ENCODE peak calls at places on chromosomes 6 and 20, in seven cellular contexts. V, G, M, S, P, J and D are unnamed samples.

GRCh38 chr6:43523282-43523681 is 6.4 kb downstream of the POLR1C start:
- DNase-seq in P (no peak), V (no peak), G (no peak), S (no peak), M (no peak), J (no peak), D (no peak)

GRCh38 chr6:4853782-4854511 is 77.7 kb downstream of the CDYL start:
- DNase-seq in M (peak; percentile 37), G (no peak), J (no peak), P (no peak), V (no peak), S (no peak), D (no peak)

GRCh38 chr6:44649365-44650025 is 262.0 kb downstream of the CDC5L start:
- DNase-seq in G (no peak), V (no peak), S (no peak), P (no peak), J (peak; percentile 68), M (peak; percentile 71), D (no peak)

GRCh38 chr20:877814-878213 is 38.3 kb downstream of the ANGPT4 start:
- DNase-seq in M (no peak), S (no peak), V (no peak), G (no peak), P (no peak), J (no peak), D (no peak)

GRCh38 chr6:96499781-96500180 is 21.8 kb upstream of the UFL1 start:
- DNase-seq in P (peak; percentile 56), S (peak; percentile 21), M (no peak), J (no peak), G (no peak), V (no peak), D (no peak)

GRCh38 chr20:53070714-53071392 is 98.7 kb downstream of the TSHZ2 start:
- DNase-seq in V (peak; percentile 19), J (no peak), G (no peak), M (no peak), S (no peak), P (no peak), D (no peak)

GRCh38 chr6:53398541-53399344 is 50.0 kb upstream of the ELOVL5 start:
- DNase-seq in M (peak; percentile 33), G (no peak), J (no peak), V (no peak), P (no peak), S (no peak), D (no peak)

GRCh38 chr20:33167859-33168258 is at the start of gene BPIFA2:
- DNase-seq in J (no peak), V (no peak), P (no peak), G (no peak), S (no peak), M (no peak), D (no peak)

GRCh38 chr6:21898107-21898796 is 304.7 kb downstream of the SOX4 start:
- DNase-seq in G (no peak), M (peak; percentile 58), J (no peak), V (no peak), S (no peak), P (no peak), D (no peak)

GRCh38 chr6:21741221-21742109 is 147.9 kb downstream of the SOX4 start:
- DNase-seq in G (no peak), V (no peak), J (no peak), M (peak; percentile 48), S (no peak), P (no peak), D (no peak)

GRCh38 chr6:83199865-83200230 is 6.7 kb downstream of the RWDD2A start:
- DNase-seq in P (no peak), S (no peak), J (peak; percentile 63), G (no peak), M (peak; percentile 92), V (no peak), D (no peak)

GRCh38 chr20:62112368-62112767 is 9.9 kb upstream of the LSM14B start:
- DNase-seq in V (no peak), P (no peak), M (no peak), J (no peak), S (no peak), G (no peak), D (no peak)

GRCh38 chr6:163608060-163608752 is 193.7 kb downstream of the QKI start:
- DNase-seq in V (no peak), J (no peak), G (no peak), S (no peak), P (no peak), M (no peak), D (no peak)

GRCh38 chr6:25175216-25175615 is 104.0 kb upstream of the CARMIL1 start:
- DNase-seq in P (no peak), G (no peak), V (no peak), J (peak; percentile 69), S (no peak), M (peak; percentile 58), D (peak; percentile 63)

GRCh38 chr20:63220696-63221399 is 4.9 kb upstream of the YTHDF1 start:
- DNase-seq in P (no peak), S (no peak), J (no peak), G (no peak), V (no peak), M (no peak), D (peak; percentile 82)

GRCh38 chr20:24955045-24955444 is 6.0 kb downstream of the CST7 start:
- DNase-seq in M (no peak), V (peak; percentile 69), P (no peak), S (no peak), G (no peak), J (no peak), D (peak; percentile 20)

GRCh38 chr20:653110-653589 is at the start of gene SRXN1:
- DNase-seq in P (peak; percentile 73), J (peak; percentile 96), S (peak; percentile 65), M (peak; percentile 94), V (peak; percentile 92), G (peak; percentile 89), D (peak; percentile 94)

GRCh38 chr6:133062077-133062476 is 179.1 kb upstream of the EYA4 start:
- DNase-seq in J (peak; percentile 91), S (no peak), P (no peak), M (peak; percentile 86), G (no peak), V (no peak), D (no peak)

GRCh38 chr6:112286756-112287155 is 32.4 kb upstream of the LAMA4 start:
- DNase-seq in V (no peak), S (no peak), J (no peak), P (no peak), M (no peak), G (no peak), D (no peak)

GRCh38 chr6:136608991-136609390 is 58.8 kb upstream of the MAP7 start:
- DNase-seq in V (no peak), S (no peak), G (no peak), J (peak; percentile 56), M (peak; percentile 91), P (no peak), D (no peak)

GRCh38 chr20:17541996-17542395 is 10.8 kb upstream of the BFSP1 start:
- DNase-seq in M (peak; percentile 81), P (no peak), S (no peak), V (no peak), J (peak; percentile 38), G (no peak), D (no peak)

GRCh38 chr20:891121-892080 is 24.7 kb downstream of the ANGPT4 start:
- DNase-seq in P (no peak), V (peak; percentile 40), S (no peak), G (no peak), J (peak; percentile 72), M (no peak), D (no peak)

GRCh38 chr6:135438907-135439535 is 58.5 kb downstream of the AHI1 start:
- DNase-seq in G (no peak), M (peak; percentile 46), J (peak; percentile 40), V (peak; percentile 6), S (no peak), P (no peak), D (no peak)

GRCh38 chr6:51568771-51569170 is 518.6 kb downstream of the PKHD1 start:
- DNase-seq in J (no peak), M (no peak), P (no peak), V (no peak), G (no peak), S (no peak), D (no peak)

GRCh38 chr6:3176562-3177355 is 19.4 kb upstream of the TUBB2A start:
- DNase-seq in M (peak; percentile 96), S (no peak), J (peak; percentile 94), P (no peak), G (peak; percentile 28), V (no peak), D (no peak)

GRCh38 chr6:21748343-21749063 is 155.0 kb downstream of the SOX4 start:
- DNase-seq in V (no peak), G (no peak), P (no peak), S (no peak), J (peak; percentile 64), M (peak; percentile 72), D (no peak)